ENCODE peak calls at places on chromosome 1, in nine cellular contexts. A, N, T, D, Y, R, J, K and Z are unnamed samples. For H3K36me3 and H3K27me3, the result is how much of the 10 kb centered on the place peaks cover.

GRCh38 chr1:232385221-232385620 is 244.7 kb downstream of the SIPA1L2 start:
- DNase-seq in A (peak), N (no peak), T (no peak), D (no peak), Y (peak), R (peak), J (no peak), K (peak), Z (no peak)

GRCh38 chr1:107949467-107950253 is 15.3 kb downstream of the VAV3 start:
- DNase-seq in A (no peak), N (no peak), T (no peak), D (no peak), Y (no peak), R (no peak), J (no peak), K (no peak), Z (no peak)

GRCh38 chr1:17826165-17826488 is 71.0 kb downstream of the ACTL8 start:
- DNase-seq in A (peak), N (peak), T (peak), D (peak), Y (peak), R (peak), J (peak), K (peak), Z (peak)

GRCh38 chr1:64482128-64482527 is 12.2 kb downstream of the CACHD1 start:
- DNase-seq in A (no peak), N (no peak), T (no peak), D (no peak), Y (no peak), R (no peak), J (no peak), K (no peak), Z (no peak)

GRCh38 chr1:172203135-172203823 is 217.2 kb upstream of the C1orf105 start:
- DNase-seq in A (peak), N (no peak), T (no peak), D (no peak), Y (no peak), R (peak), J (no peak), K (peak), Z (no peak)

GRCh38 chr1:66350001-66350547 is 183.9 kb upstream of the SGIP1 start:
- DNase-seq in A (peak), N (no peak), T (peak), D (peak), Y (peak), R (peak), J (no peak), K (peak), Z (no peak)

GRCh38 chr1:11482904-11483479 is 4.0 kb downstream of the DISP3 start:
- DNase-seq in A (no peak), N (no peak), T (no peak), D (no peak), Y (no peak), R (no peak), J (no peak), K (no peak), Z (no peak)

GRCh38 chr1:183180634-183181056 is 5.4 kb upstream of the LAMC2 start:
- DNase-seq in A (peak), N (no peak), T (no peak), D (peak), Y (peak), R (peak), J (peak), K (peak), Z (no peak)

GRCh38 chr1:38622197-38622596 is 237.4 kb downstream of the RRAGC start:
- DNase-seq in A (no peak), N (no peak), T (no peak), D (no peak), Y (no peak), R (no peak), J (no peak), K (no peak), Z (no peak)

GRCh38 chr1:200873116-200873670 is 412 bp downstream of the GPR25 start:
- DNase-seq in A (no peak), N (no peak), T (no peak), D (no peak), Y (peak), R (no peak), J (no peak), K (no peak), Z (peak)

GRCh38 chr1:202697038-202697437 is 13.2 kb downstream of the SYT2 start:
- DNase-seq in A (no peak), N (no peak), T (no peak), D (peak), Y (no peak), R (no peak), J (no peak), K (no peak), Z (peak)

GRCh38 chr1:111082421-111083192 is 57.3 kb downstream of the DRAM2 start:
- DNase-seq in A (no peak), N (no peak), T (no peak), D (no peak), Y (peak), R (peak), J (no peak), K (peak), Z (no peak)

GRCh38 chr1:160251006-160251405 is 11.3 kb downstream of the DCAF8 start:
- DNase-seq in A (no peak), N (no peak), T (no peak), D (no peak), Y (no peak), R (no peak), J (no peak), K (no peak), Z (no peak)

GRCh38 chr1:54952950-54953718 is 27.3 kb upstream of the TMEM61 start:
- DNase-seq in A (no peak), N (no peak), T (no peak), D (no peak), Y (peak), R (no peak), J (no peak), K (peak), Z (no peak)

GRCh38 chr1:114152211-114153050 is 1.2 kb downstream of the SYT6 start:
- DNase-seq in A (peak), N (peak), T (peak), D (peak), Y (peak), R (peak), J (no peak), K (peak), Z (peak)

GRCh38 chr1:235997916-235998315 is 67.0 kb downstream of the NID1 start:
- DNase-seq in A (no peak), N (no peak), T (no peak), D (no peak), Y (no peak), R (no peak), J (no peak), K (no peak), Z (no peak)

DNA sequence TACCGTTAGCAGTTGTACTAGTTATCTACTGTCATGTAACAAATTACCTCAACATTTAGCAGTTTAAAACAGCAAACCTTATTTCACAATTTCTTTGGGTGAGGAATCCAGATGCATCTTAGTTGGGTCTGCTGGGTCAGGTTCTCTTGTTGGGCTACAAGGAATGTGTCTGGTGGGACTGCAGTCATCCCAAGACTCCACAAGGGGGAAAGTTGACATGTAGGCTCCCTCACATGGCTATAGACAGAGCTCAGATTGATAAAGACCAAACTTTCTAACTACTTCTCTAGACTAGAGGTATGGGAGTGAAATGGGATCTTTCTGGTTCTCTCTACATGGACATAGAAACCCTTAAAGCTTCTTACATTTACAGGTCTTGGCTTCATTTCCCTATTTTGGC is 160.9 kb downstream of the UCK2 start:
- DNase-seq in A (peak), N (no peak), T (peak), D (no peak), Y (no peak), R (no peak), J (no peak), K (no peak), Z (peak)
- H3K4me3 ChIP-seq in A (no peak), N (no peak), T (no peak), D (no peak), Y (no peak), R (no peak), J (no peak), K (no peak), Z (no peak)

GRCh38 chr1:116401646-116402176 is 28.7 kb downstream of the ATP1A1 start:
- DNase-seq in A (no peak), N (no peak), T (no peak), D (no peak), Y (no peak), R (no peak), J (no peak), K (no peak), Z (no peak)
- H3K36me3 ChIP-seq in A (half or more), N (half or more), T (under half), D (under half), Y (half or more), R (half or more), J (under half), K (under half), Z (half or more)

DNA sequence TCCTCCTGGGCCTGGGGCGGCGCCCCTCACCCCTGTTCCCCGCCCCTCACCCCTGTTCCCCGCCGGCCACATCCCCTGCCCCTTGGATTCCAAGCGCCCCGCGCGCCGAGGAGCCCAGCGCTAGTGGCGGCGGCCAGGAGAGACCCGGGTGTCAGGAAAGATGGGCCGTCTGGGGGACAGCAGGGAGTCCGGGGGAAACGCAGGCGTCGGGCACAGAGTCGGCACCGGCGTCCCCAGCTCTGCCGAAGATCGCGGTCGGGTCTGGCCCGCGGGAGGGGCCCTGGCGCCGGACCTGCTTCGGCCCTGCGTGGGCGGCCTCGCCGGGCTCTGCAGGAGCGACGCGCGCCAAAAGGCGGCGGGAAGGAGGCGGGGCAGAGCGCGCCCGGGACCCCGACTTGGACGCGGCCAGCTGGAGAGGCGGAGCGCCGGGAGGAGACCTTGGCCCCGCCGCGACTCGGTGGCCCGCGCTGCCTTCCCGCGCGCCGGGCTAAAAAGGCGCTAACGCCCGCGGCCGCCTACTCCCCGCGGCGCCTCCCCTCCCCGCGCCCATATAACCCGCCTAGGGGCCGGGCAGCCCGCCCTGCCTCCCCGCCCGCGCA is at the start of gene TP73:
- DNase-seq in A (peak), N (peak), T (peak), D (no peak), Y (peak), R (peak), J (no peak), K (peak), Z (peak)
- H3K27me3 ChIP-seq in A (under half), N (under half), T (half or more), D (half or more), Y (half or more), R (under half), J (half or more), K (under half), Z (half or more)

GRCh38 chr1:36223996-36224536 is at the start of gene THRAP3:
- DNase-seq in A (peak), N (peak), T (peak), D (peak), Y (peak), R (peak), J (peak), K (peak), Z (peak)
- H3K4me3 ChIP-seq in A (peak), N (peak), T (peak), D (peak), Y (peak), R (peak), J (peak), K (peak), Z (peak)

GRCh38 chr1:204404629-204405028 is 7.0 kb downstream of the PPP1R15B start:
- DNase-seq in A (no peak), N (no peak), T (no peak), D (no peak), Y (no peak), R (no peak), J (no peak), K (no peak), Z (no peak)
- H3K36me3 ChIP-seq in A (half or more), N (half or more), T (under half), D (under half), Y (half or more), R (half or more), J (under half), K (under half), Z (under half)